ENCODE peak calls at places on chromosomes 12 and 14, in ten cellular contexts. P is mucosa of descending colon; O is tibial artery; B is neural progenitor cell; V is non-pigmented ciliary epithelial cell; T is fibroblast of the conjunctiva; J is DMS153; A is AG04449; G is activated naive CD4-positive, alpha-beta T cell treated with Interleukin-2 at 50 U/mL for 16 hours; R is sciatic nerve. W is an unnamed sample.

GRCh38 chr14:24369463-24369862 is 1.5 kb downstream of the NFATC4 start:
- DNase-seq in P (no peak), O (peak; percentile 71), B (no peak), V (no peak), T (no peak), J (no peak), A (no peak), G (no peak), R (peak; percentile 65), W (no peak)

GRCh38 chr14:92861856-92862807 is 60.8 kb upstream of the CHGA start:
- DNase-seq in P (no peak), O (no peak), B (no peak), V (no peak), T (no peak), J (no peak), A (no peak), G (no peak), R (no peak), W (no peak)

GRCh38 chr12:75877588-75878381 is 153.8 kb downstream of the PHLDA1 start:
- DNase-seq in P (no peak), O (no peak), B (no peak), V (no peak), T (no peak), J (no peak), A (no peak), G (no peak), R (no peak), W (peak; percentile 7)

GRCh38 chr12:124567035-124567672 is at the start of gene NCOR2:
- DNase-seq in P (no peak), O (no peak), B (peak; percentile 85), V (no peak), T (no peak), J (no peak), A (no peak), G (peak; percentile 61), R (peak; percentile 75), W (peak; percentile 62)

GRCh38 chr12:89863332-89863938 is 154.8 kb upstream of the ATP2B1 start:
- DNase-seq in P (no peak), O (no peak), B (no peak), V (no peak), T (no peak), J (no peak), A (no peak), G (peak; percentile 63), R (no peak), W (no peak)

GRCh38 chr12:45558353-45558752 is 171.2 kb upstream of the ARID2 start:
- DNase-seq in P (no peak), O (no peak), B (no peak), V (no peak), T (no peak), J (no peak), A (no peak), G (no peak), R (no peak), W (no peak)

GRCh38 chr12:114936148-114937099 is 252.4 kb upstream of the TBX3 start:
- DNase-seq in P (no peak), O (no peak), B (no peak), V (no peak), T (no peak), J (no peak), A (no peak), G (no peak), R (no peak), W (peak; percentile 73)

GRCh38 chr14:76015191-76015590 is 29.6 kb downstream of the IFT43 start:
- DNase-seq in P (no peak), O (no peak), B (no peak), V (no peak), T (no peak), J (no peak), A (no peak), G (no peak), R (no peak), W (no peak)

GRCh38 chr12:89351489-89352241 is 636 bp downstream of the DUSP6 start:
- DNase-seq in P (peak; percentile 50), O (peak; percentile 74), B (no peak), V (no peak), T (no peak), J (no peak), A (no peak), G (peak; percentile 44), R (no peak), W (peak; percentile 77)

GRCh38 chr12:91139264-91139663 is 28.0 kb upstream of the LUM start:
- DNase-seq in P (no peak), O (no peak), B (no peak), V (no peak), T (no peak), J (no peak), A (no peak), G (no peak), R (no peak), W (no peak)

GRCh38 chr12:132003846-132004245 is 54.1 kb downstream of the EP400 start:
- DNase-seq in P (no peak), O (no peak), B (no peak), V (peak; percentile 68), T (no peak), J (no peak), A (peak; percentile 61), G (no peak), R (no peak), W (peak; percentile 73)

GRCh38 chr12:116610971-116611541 is 51.9 kb downstream of the MAP1LC3B2 start:
- DNase-seq in P (no peak), O (no peak), B (no peak), V (no peak), T (no peak), J (no peak), A (no peak), G (no peak), R (no peak), W (peak; percentile 38)

GRCh38 chr12:110366474-110367208 is 36.9 kb downstream of the ANAPC7 start:
- DNase-seq in P (no peak), O (no peak), B (no peak), V (no peak), T (no peak), J (no peak), A (no peak), G (no peak), R (no peak), W (no peak)

GRCh38 chr12:107760207-107760816 is 625 bp downstream of the PRDM4 start:
- DNase-seq in P (peak; percentile 45), O (peak; percentile 69), B (peak; percentile 50), V (no peak), T (no peak), J (no peak), A (no peak), G (peak; percentile 41), R (peak; percentile 61), W (peak; percentile 52)

GRCh38 chr12:6943387-6943718 is 263 bp upstream of the RNU7-1 start:
- DNase-seq in P (peak; percentile 89), O (peak; percentile 93), B (peak; percentile 95), V (peak; percentile 79), T (peak; percentile 92), J (peak; percentile 86), A (peak; percentile 77), G (peak; percentile 80), R (peak; percentile 85), W (peak; percentile 96)

GRCh38 chr12:101230547-101230946 is 20.5 kb upstream of the SLC5A8 start:
- DNase-seq in P (no peak), O (no peak), B (no peak), V (peak; percentile 58), T (no peak), J (no peak), A (peak; percentile 50), G (no peak), R (no peak), W (peak; percentile 97)

GRCh38 chr14:51396222-51396815 is 156.3 kb downstream of the TMX1 start:
- DNase-seq in P (no peak), O (no peak), B (no peak), V (peak; percentile 91), T (peak; percentile 72), J (no peak), A (peak; percentile 95), G (no peak), R (no peak), W (peak; percentile 96)

GRCh38 chr12:102120564-102120873 is 536 bp downstream of the PARPBP start:
- DNase-seq in P (no peak), O (no peak), B (peak; percentile 1), V (no peak), T (no peak), J (no peak), A (no peak), G (no peak), R (no peak), W (no peak)

GRCh38 chr14:98607341-98607910 is 664.6 kb downstream of the BCL11B start:
- DNase-seq in P (no peak), O (no peak), B (no peak), V (no peak), T (no peak), J (no peak), A (no peak), G (no peak), R (no peak), W (no peak)

GRCh38 chr14:99256483-99256874 is 15.5 kb downstream of the BCL11B start:
- DNase-seq in P (no peak), O (peak; percentile 52), B (no peak), V (no peak), T (no peak), J (no peak), A (no peak), G (peak; percentile 4), R (no peak), W (no peak)

GRCh38 chr12:99611590-99611989 is 36.0 kb upstream of the GARIN6 start:
- DNase-seq in P (no peak), O (no peak), B (no peak), V (no peak), T (no peak), J (no peak), A (no peak), G (no peak), R (no peak), W (peak; percentile 17)

GRCh38 chr12:85363382-85364190 is 83.6 kb downstream of the ALX1 start:
- DNase-seq in P (no peak), O (no peak), B (no peak), V (no peak), T (peak; percentile 41), J (no peak), A (no peak), G (no peak), R (no peak), W (no peak)

GRCh38 chr12:48280572-48280971 is 70.1 kb downstream of the ZNF641 start:
- DNase-seq in P (no peak), O (no peak), B (no peak), V (no peak), T (no peak), J (no peak), A (no peak), G (no peak), R (no peak), W (no peak)

GRCh38 chr14:63508033-63508432 is 35.1 kb downstream of the PPP2R5E start:
- DNase-seq in P (no peak), O (no peak), B (no peak), V (no peak), T (no peak), J (peak; percentile 70), A (no peak), G (no peak), R (no peak), W (no peak)

GRCh38 chr12:106601031-106601430 is 18.2 kb downstream of the RFX4 start:
- DNase-seq in P (no peak), O (no peak), B (peak; percentile 60), V (no peak), T (no peak), J (no peak), A (no peak), G (no peak), R (no peak), W (no peak)

GRCh38 chr12:98371419-98371818 is 144.0 kb upstream of the TMPO start:
- DNase-seq in P (no peak), O (no peak), B (no peak), V (no peak), T (no peak), J (no peak), A (no peak), G (no peak), R (no peak), W (no peak)

GRCh38 chr12:93387780-93388179 is 10.1 kb downstream of the NUDT4 start:
- DNase-seq in P (no peak), O (no peak), B (no peak), V (no peak), T (no peak), J (no peak), A (no peak), G (peak; percentile 70), R (no peak), W (peak; percentile 83)

GRCh38 chr12:12660201-12660600 is 35.8 kb downstream of the GPR19 start:
- DNase-seq in P (no peak), O (no peak), B (no peak), V (no peak), T (no peak), J (no peak), A (no peak), G (no peak), R (no peak), W (peak; percentile 25)